ENCODE peak calls at places on chromosomes 12 and 14, in four cellular contexts. One of them, this sample, is unnamed.

GRCh38 chr12:56333197-56333678 is 562 bp downstream of the PAN2 start:
- DNase-seq in sigmoid colon: no peak
- DNase-seq in ovary: peak; percentile 45
- DNase-seq in transverse colon: no peak
- DNase-seq in this sample: no peak

GRCh38 chr12:121949643-121950397 is 31.4 kb downstream of the CFAP251 start:
- DNase-seq in transverse colon: no peak
- DNase-seq in sigmoid colon: no peak
- DNase-seq in ovary: no peak
- DNase-seq in this sample: no peak

GRCh38 chr14:104942586-104942985 is 17.9 kb downstream of the PLD4 start:
- DNase-seq in transverse colon: no peak
- DNase-seq in sigmoid colon: peak; percentile 59
- DNase-seq in ovary: no peak
- DNase-seq in this sample: no peak

GRCh38 chr12:49880756-49881390 is 22.8 kb downstream of the FAIM2 start:
- DNase-seq in transverse colon: no peak
- DNase-seq in sigmoid colon: no peak
- DNase-seq in ovary: no peak
- DNase-seq in this sample: no peak

GRCh38 chr14:32081901-32082300 is 4.8 kb downstream of the ARHGAP5 start:
- DNase-seq in transverse colon: no peak
- DNase-seq in sigmoid colon: no peak
- DNase-seq in ovary: no peak
- DNase-seq in this sample: no peak

GRCh38 chr14:77508249-77508648 is 9.6 kb upstream of the ISM2 start:
- DNase-seq in sigmoid colon: no peak
- DNase-seq in ovary: no peak
- DNase-seq in transverse colon: no peak
- DNase-seq in this sample: no peak

GRCh38 chr14:76354310-76354709 is 21.6 kb upstream of the ESRRB start:
- DNase-seq in transverse colon: no peak
- DNase-seq in ovary: no peak
- DNase-seq in sigmoid colon: no peak
- DNase-seq in this sample: no peak

GRCh38 chr14:92407395-92407794 is 84.4 kb downstream of the SLC24A4 start:
- DNase-seq in transverse colon: no peak
- DNase-seq in sigmoid colon: no peak
- DNase-seq in ovary: no peak
- DNase-seq in this sample: no peak

GRCh38 chr12:57460457-57461325 is 1.1 kb downstream of the GLI1 start:
- DNase-seq in sigmoid colon: no peak
- DNase-seq in ovary: peak; percentile 57
- DNase-seq in transverse colon: no peak
- DNase-seq in this sample: no peak

GRCh38 chr12:59322473-59322872 is 273.4 kb upstream of the SLC16A7 start:
- DNase-seq in ovary: no peak
- DNase-seq in transverse colon: no peak
- DNase-seq in sigmoid colon: no peak
- DNase-seq in this sample: peak; percentile 70

GRCh38 chr12:47362131-47362686 is 282.4 kb upstream of the AMIGO2 start:
- DNase-seq in sigmoid colon: no peak
- DNase-seq in transverse colon: no peak
- DNase-seq in ovary: no peak
- DNase-seq in this sample: no peak

GRCh38 chr12:23579257-23579656 is 370.2 kb downstream of the SOX5 start:
- DNase-seq in transverse colon: no peak
- DNase-seq in ovary: no peak
- DNase-seq in sigmoid colon: no peak
- DNase-seq in this sample: no peak

GRCh38 chr12:119578112-119578511 is 15.5 kb upstream of the TMEM233 start:
- DNase-seq in transverse colon: no peak
- DNase-seq in ovary: no peak
- DNase-seq in sigmoid colon: no peak
- DNase-seq in this sample: no peak

GRCh38 chr12:44876554-44877275 is 600 bp upstream of the NELL2 start:
- DNase-seq in sigmoid colon: no peak
- DNase-seq in ovary: peak; percentile 19
- DNase-seq in transverse colon: no peak
- DNase-seq in this sample: no peak

GRCh38 chr14:76720382-76720813 is 40.9 kb upstream of the VASH1 start:
- DNase-seq in sigmoid colon: peak; percentile 85
- DNase-seq in ovary: peak; percentile 69
- DNase-seq in transverse colon: peak; percentile 36
- DNase-seq in this sample: peak; percentile 44

GRCh38 chr12:43826681-43827458 is 9.0 kb upstream of the TMEM117 start:
- DNase-seq in ovary: no peak
- DNase-seq in transverse colon: no peak
- DNase-seq in sigmoid colon: no peak
- DNase-seq in this sample: no peak

GRCh38 chr12:107320031-107320928 is 226.9 kb upstream of the CRY1 start:
- DNase-seq in ovary: no peak
- DNase-seq in transverse colon: peak; percentile 38
- DNase-seq in sigmoid colon: no peak
- DNase-seq in this sample: no peak

GRCh38 chr14:34461334-34462131 is 507 bp downstream of the SPTSSA start:
- DNase-seq in ovary: no peak
- DNase-seq in transverse colon: peak; percentile 65
- DNase-seq in sigmoid colon: peak; percentile 82
- DNase-seq in this sample: peak; percentile 59

GRCh38 chr12:122116707-122117535 is 38.4 kb downstream of the MLXIP start:
- DNase-seq in transverse colon: peak; percentile 76
- DNase-seq in ovary: no peak
- DNase-seq in sigmoid colon: peak; percentile 69
- DNase-seq in this sample: peak; percentile 81

GRCh38 chr12:12776261-12776660 is 9.2 kb upstream of the APOLD1 start:
- DNase-seq in sigmoid colon: no peak
- DNase-seq in transverse colon: peak; percentile 63
- DNase-seq in ovary: no peak
- DNase-seq in this sample: peak; percentile 37

GRCh38 chr12:49518914-49519573 is 19.8 kb upstream of the KCNH3 start:
- DNase-seq in transverse colon: no peak
- DNase-seq in ovary: no peak
- DNase-seq in sigmoid colon: no peak
- DNase-seq in this sample: no peak

GRCh38 chr12:24062642-24063245 is 113.3 kb upstream of the SOX5 start:
- DNase-seq in ovary: no peak
- DNase-seq in sigmoid colon: no peak
- DNase-seq in transverse colon: no peak
- DNase-seq in this sample: no peak

GRCh38 chr12:32603858-32604257 is 75.2 kb upstream of the DNM1L start:
- DNase-seq in transverse colon: no peak
- DNase-seq in sigmoid colon: no peak
- DNase-seq in ovary: no peak
- DNase-seq in this sample: no peak

GRCh38 chr12:76627346-76628135 is 68.0 kb upstream of the OSBPL8 start:
- DNase-seq in sigmoid colon: no peak
- DNase-seq in ovary: no peak
- DNase-seq in transverse colon: no peak
- DNase-seq in this sample: no peak

GRCh38 chr14:28308727-28309126 is 457.9 kb upstream of the FOXG1 start:
- DNase-seq in ovary: no peak
- DNase-seq in sigmoid colon: no peak
- DNase-seq in transverse colon: no peak
- DNase-seq in this sample: no peak

GRCh38 chr14:68293404-68293803 is 473.8 kb downstream of the RAD51B start:
- DNase-seq in sigmoid colon: no peak
- DNase-seq in transverse colon: peak; percentile 44
- DNase-seq in ovary: no peak
- DNase-seq in this sample: no peak

GRCh38 chr12:32025906-32026305 is 66.7 kb downstream of the RESF1 start:
- DNase-seq in sigmoid colon: no peak
- DNase-seq in transverse colon: peak; percentile 10
- DNase-seq in ovary: no peak
- DNase-seq in this sample: no peak

GRCh38 chr12:65156366-65156831 is 13.0 kb upstream of the LEMD3 start:
- DNase-seq in ovary: no peak
- DNase-seq in transverse colon: no peak
- DNase-seq in sigmoid colon: no peak
- DNase-seq in this sample: no peak

GRCh38 chr12:10362828-10363664 is 26.8 kb downstream of the KLRK1 start:
- DNase-seq in sigmoid colon: no peak
- DNase-seq in ovary: no peak
- DNase-seq in transverse colon: no peak
- DNase-seq in this sample: no peak

GRCh38 chr14:96121660-96122395 is 82.7 kb downstream of the C14orf132 start:
- DNase-seq in transverse colon: no peak
- DNase-seq in ovary: no peak
- DNase-seq in sigmoid colon: no peak
- DNase-seq in this sample: no peak

GRCh38 chr12:56128669-56129209 is 672 bp downstream of the ESYT1 start:
- DNase-seq in sigmoid colon: peak; percentile 76
- DNase-seq in ovary: no peak
- DNase-seq in transverse colon: peak; percentile 36
- DNase-seq in this sample: no peak

GRCh38 chr12:105278043-105278697 is 42.2 kb upstream of the APPL2 start:
- DNase-seq in sigmoid colon: no peak
- DNase-seq in ovary: no peak
- DNase-seq in transverse colon: no peak
- DNase-seq in this sample: peak; percentile 31

GRCh38 chr14:32224731-32225377 is 21.8 kb upstream of the RNU6-8 start:
- DNase-seq in transverse colon: no peak
- DNase-seq in ovary: no peak
- DNase-seq in sigmoid colon: peak; percentile 71
- DNase-seq in this sample: no peak

GRCh38 chr12:64461634-64462414 is 9.9 kb downstream of the TBK1 start:
- DNase-seq in sigmoid colon: no peak
- DNase-seq in transverse colon: no peak
- DNase-seq in ovary: no peak
- DNase-seq in this sample: no peak

GRCh38 chr14:71322660-71323250 is 415.5 kb downstream of the PCNX1 start:
- DNase-seq in sigmoid colon: no peak
- DNase-seq in transverse colon: no peak
- DNase-seq in ovary: no peak
- DNase-seq in this sample: no peak

GRCh38 chr14:33567736-33568124 is 383.1 kb downstream of the EGLN3 start:
- DNase-seq in transverse colon: no peak
- DNase-seq in ovary: no peak
- DNase-seq in sigmoid colon: no peak
- DNase-seq in this sample: no peak

GRCh38 chr12:89951050-89951693 is 242.5 kb upstream of the ATP2B1 start:
- DNase-seq in transverse colon: peak; percentile 61
- DNase-seq in sigmoid colon: no peak
- DNase-seq in ovary: no peak
- DNase-seq in this sample: no peak
- TF ChIP-seq EP300 in transverse colon: no peak
- TF ChIP-seq EP300 in sigmoid colon: no peak
- TF ChIP-seq EP300 in ovary: no peak
- TF ChIP-seq EP300 in this sample: no peak

DNA sequence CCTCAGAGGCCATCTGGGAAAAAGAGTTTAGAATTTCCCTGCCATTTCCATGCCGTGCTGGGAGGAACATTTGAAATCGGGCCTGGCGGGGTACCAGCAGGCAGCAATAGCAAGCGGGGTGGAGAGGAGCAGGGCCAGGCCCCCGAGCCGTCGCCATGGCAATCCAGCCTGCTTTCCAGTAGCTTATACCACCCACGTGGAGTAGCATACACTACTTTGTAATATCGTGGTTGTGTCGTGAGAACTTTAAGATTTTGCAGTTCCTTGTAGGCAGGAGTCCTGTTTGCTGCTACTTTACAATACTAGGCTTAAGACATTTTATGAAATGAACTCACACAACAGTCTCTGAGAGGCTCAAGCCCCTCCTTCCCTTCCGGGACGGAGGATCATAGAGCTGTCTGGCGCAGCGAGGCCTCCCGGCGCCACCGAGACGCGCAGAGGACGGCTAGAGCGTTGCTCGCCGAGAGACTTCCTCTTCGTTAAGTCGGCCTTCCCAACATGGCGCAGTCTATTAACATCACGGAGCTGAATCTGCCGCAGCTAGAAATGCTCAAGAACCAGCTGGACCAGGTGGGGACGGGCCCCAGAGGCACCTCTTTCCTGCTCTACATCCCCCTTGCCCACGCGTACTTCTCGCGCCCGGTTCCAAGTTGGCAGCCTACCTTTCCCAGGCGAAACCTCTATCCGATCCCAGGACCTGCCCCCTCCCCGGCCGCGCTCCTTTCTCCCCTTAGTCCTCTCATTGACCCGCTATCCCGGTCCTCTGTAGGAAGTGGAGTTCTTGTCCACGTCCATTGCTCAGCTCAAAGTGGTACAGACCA is at the start of gene PFDN5:
- DNase-seq in ovary: peak; percentile 84
- DNase-seq in sigmoid colon: peak; percentile 95
- DNase-seq in transverse colon: peak; percentile 92
- DNase-seq in this sample: peak; percentile 88
- TF ChIP-seq EP300 in ovary: no peak
- TF ChIP-seq EP300 in sigmoid colon: no peak
- TF ChIP-seq EP300 in transverse colon: no peak
- TF ChIP-seq EP300 in this sample: no peak

DNA sequence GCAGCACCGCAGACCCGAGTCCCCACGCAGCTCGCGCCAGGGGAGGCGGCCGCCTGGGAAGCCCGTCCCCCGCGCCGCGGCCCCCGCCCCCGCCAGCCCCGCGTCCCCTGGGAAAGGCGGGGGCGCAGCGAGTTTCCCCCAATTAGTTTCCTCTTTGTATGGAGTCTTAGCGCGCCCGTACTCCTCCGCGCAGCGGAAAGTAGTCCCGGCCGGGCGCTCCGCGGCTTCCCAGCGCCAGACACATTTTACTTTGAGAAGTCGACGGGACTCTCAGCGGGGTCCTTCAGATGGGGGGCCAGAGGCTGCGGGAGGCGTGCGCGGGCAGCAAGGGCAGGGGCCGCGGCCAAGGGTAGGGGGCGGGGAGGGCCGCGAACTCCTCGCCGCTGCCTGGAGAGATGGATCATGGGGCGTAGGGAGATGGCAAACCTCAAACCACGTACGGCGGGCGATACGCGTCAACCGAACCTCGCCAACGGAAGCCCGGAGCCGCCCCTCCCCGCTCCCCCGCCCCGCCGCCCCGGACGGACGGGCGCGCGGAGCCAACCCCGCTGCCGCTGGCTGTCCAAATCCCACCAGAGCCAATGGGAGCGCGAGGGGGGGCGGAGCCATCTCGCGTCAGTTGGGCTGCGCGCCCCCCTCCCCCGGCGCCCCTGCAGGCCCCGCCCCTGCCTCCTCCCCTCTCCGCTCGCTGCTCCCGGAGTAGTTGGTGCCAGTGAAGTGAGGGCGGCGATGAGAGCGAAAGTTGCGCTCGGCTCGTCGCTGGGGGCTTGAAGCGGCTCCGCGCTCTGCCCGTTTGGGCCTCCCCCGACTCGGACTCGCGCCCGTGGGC is at the start of gene RCOR1:
- DNase-seq in ovary: peak; percentile 99
- DNase-seq in transverse colon: peak; percentile 99
- DNase-seq in sigmoid colon: peak; percentile 99
- DNase-seq in this sample: peak; percentile 98
- TF ChIP-seq EP300 in ovary: no peak
- TF ChIP-seq EP300 in transverse colon: no peak
- TF ChIP-seq EP300 in sigmoid colon: no peak
- TF ChIP-seq EP300 in this sample: no peak

GRCh38 chr12:108618079-108618952 is 15.4 kb downstream of the SELPLG start:
- DNase-seq in sigmoid colon: peak; percentile 90
- DNase-seq in transverse colon: peak; percentile 84
- DNase-seq in ovary: peak; percentile 87
- DNase-seq in this sample: peak; percentile 82
- TF ChIP-seq EP300 in sigmoid colon: no peak
- TF ChIP-seq EP300 in transverse colon: no peak
- TF ChIP-seq EP300 in ovary: no peak
- TF ChIP-seq EP300 in this sample: no peak

This sample was measured in stomach.